ENCODE peak calls at places on chromosomes 1 and 21, in ten cellular contexts. M is AG09309; R is GM10248; J is CD4-positive, alpha-beta T cell; F is brain microvascular endothelial cell; H is astrocyte of the spinal cord; P is fibroblast of lung; Q is AG04450; X is progenitor cell of endocrine pancreas; Z is IMR-90. U is an unnamed sample.

GRCh38 chr1:78833491-78833890 is 173.0 kb downstream of the ADGRL4 start:
- DNase-seq in Q (no peak), P (peak), J (no peak), Z (peak), R (no peak), X (no peak), F (peak), M (peak), H (peak), U (no peak)

GRCh38 chr1:244868484-244869363 is 4.4 kb upstream of the HNRNPU start:
- DNase-seq in F (no peak), J (no peak), Z (no peak), M (no peak), R (no peak), P (no peak), Q (no peak), X (no peak), H (no peak), U (no peak)

GRCh38 chr1:79386730-79387129 is 380.2 kb upstream of the ADGRL4 start:
- DNase-seq in P (no peak), X (no peak), Q (no peak), F (no peak), M (no peak), Z (no peak), R (no peak), H (no peak), J (no peak), U (no peak)

GRCh38 chr1:150009604-150010387 is 730 bp downstream of the OTUD7B start:
- DNase-seq in X (no peak), J (peak), M (peak), Z (peak), P (peak), R (no peak), Q (peak), H (peak), F (peak), U (peak)

GRCh38 chr21:35257413-35257812 is 208.3 kb upstream of the RUNX1 start:
- DNase-seq in R (no peak), M (peak), J (no peak), X (no peak), F (peak), Q (peak), P (peak), Z (peak), H (peak), U (peak)

GRCh38 chr1:179586107-179586823 is 5.4 kb upstream of the TDRD5 start:
- DNase-seq in X (peak), Z (no peak), P (peak), Q (no peak), R (no peak), F (no peak), J (no peak), M (no peak), H (peak), U (no peak)

GRCh38 chr1:30126839-30127238 is 596.5 kb downstream of the MATN1 start:
- DNase-seq in M (no peak), X (no peak), Z (no peak), F (no peak), J (no peak), P (no peak), H (no peak), Q (no peak), R (no peak), U (no peak)

GRCh38 chr1:228781161-228781771 is 46.0 kb downstream of the RHOU start:
- DNase-seq in R (no peak), Q (no peak), X (no peak), J (no peak), H (peak), F (peak), P (peak), M (no peak), Z (peak), U (no peak)

GRCh38 chr21:16193758-16194606 is 464.2 kb downstream of the USP25 start:
- DNase-seq in J (no peak), Q (peak), P (peak), H (peak), Z (peak), R (no peak), F (peak), X (no peak), M (peak), U (no peak)

GRCh38 chr1:21384620-21385019 is 55.3 kb upstream of the NBPF3 start:
- DNase-seq in R (no peak), Q (no peak), H (no peak), P (no peak), X (no peak), J (no peak), Z (no peak), F (no peak), M (no peak), U (no peak)

GRCh38 chr1:161492827-161493226 is 12.4 kb upstream of the FCGR2A start:
- DNase-seq in Z (no peak), M (no peak), J (no peak), P (no peak), Q (no peak), R (no peak), F (no peak), H (no peak), X (no peak), U (no peak)

GRCh38 chr1:205961970-205962820 is 18.9 kb upstream of the SLC26A9 start:
- DNase-seq in X (no peak), J (no peak), Z (peak), P (peak), F (no peak), H (no peak), M (no peak), R (no peak), Q (no peak), U (no peak)

GRCh38 chr1:41437011-41437355 is 47.5 kb downstream of the EDN2 start:
- DNase-seq in X (no peak), J (no peak), Q (no peak), H (no peak), M (no peak), P (no peak), F (no peak), R (no peak), Z (no peak), U (no peak)

GRCh38 chr1:10353693-10354092 is 45.2 kb upstream of the PGD start:
- DNase-seq in M (no peak), Z (no peak), R (no peak), Q (no peak), H (no peak), P (no peak), F (no peak), J (no peak), X (no peak), U (no peak)

GRCh38 chr1:47181095-47181954 is 8.5 kb downstream of the PDZK1IP1 start:
- DNase-seq in J (no peak), R (no peak), Z (no peak), X (no peak), F (no peak), M (no peak), Q (no peak), H (no peak), P (no peak), U (no peak)

GRCh38 chr21:35352787-35353186 is 303.7 kb upstream of the RUNX1 start:
- DNase-seq in Z (no peak), Q (no peak), R (no peak), P (no peak), J (no peak), H (no peak), F (no peak), M (no peak), X (no peak), U (no peak)

GRCh38 chr1:24952413-24952841 is 22.4 kb upstream of the RUNX3 start:
- DNase-seq in H (no peak), X (no peak), P (no peak), R (no peak), Q (no peak), J (no peak), Z (no peak), M (no peak), F (no peak), U (no peak)

GRCh38 chr1:117481410-117481809 is 114.2 kb downstream of the MAN1A2 start:
- DNase-seq in P (no peak), Z (no peak), X (no peak), R (no peak), Q (no peak), M (no peak), J (no peak), H (no peak), F (no peak), U (no peak)

GRCh38 chr1:110069302-110070281 is 880 bp downstream of the ALX3 start:
- DNase-seq in H (no peak), P (no peak), Z (no peak), R (no peak), J (no peak), F (no peak), X (no peak), M (no peak), Q (no peak), U (no peak)

GRCh38 chr1:227445092-227445674 is 118.2 kb upstream of the ZNF678 start:
- DNase-seq in M (no peak), P (no peak), F (no peak), J (no peak), X (no peak), Q (no peak), Z (no peak), R (no peak), H (no peak), U (no peak)

GRCh38 chr1:207302618-207303408 is 18.7 kb upstream of the CD55 start:
- DNase-seq in Q (no peak), J (no peak), X (no peak), P (no peak), R (no peak), H (no peak), M (no peak), Z (no peak), F (no peak), U (no peak)

GRCh38 chr1:50156241-50157010 is 47.7 kb downstream of the ELAVL4 start:
- DNase-seq in Z (no peak), M (no peak), H (peak), J (no peak), P (no peak), R (no peak), Q (no peak), F (no peak), X (no peak), U (no peak)

GRCh38 chr1:18119978-18120377 is 12.4 kb downstream of the IGSF21 start:
- DNase-seq in P (no peak), Z (no peak), F (no peak), Q (no peak), R (no peak), X (no peak), M (no peak), H (no peak), J (no peak), U (no peak)

GRCh38 chr1:202207292-202207691 is 13.7 kb downstream of the LGR6 start:
- DNase-seq in F (peak), Z (peak), J (no peak), X (no peak), R (no peak), M (peak), P (peak), H (peak), Q (no peak), U (no peak)

GRCh38 chr1:244316407-244316806 is 135.3 kb downstream of the ADSS2 start:
- DNase-seq in M (no peak), F (no peak), R (no peak), Q (no peak), P (no peak), Z (peak), J (no peak), H (peak), X (no peak), U (no peak)

GRCh38 chr1:213287987-213288386 is 236.9 kb downstream of the RPS6KC1 start:
- DNase-seq in Q (no peak), R (no peak), Z (no peak), J (no peak), H (no peak), F (no peak), P (no peak), X (no peak), M (no peak), U (no peak)

DNA sequence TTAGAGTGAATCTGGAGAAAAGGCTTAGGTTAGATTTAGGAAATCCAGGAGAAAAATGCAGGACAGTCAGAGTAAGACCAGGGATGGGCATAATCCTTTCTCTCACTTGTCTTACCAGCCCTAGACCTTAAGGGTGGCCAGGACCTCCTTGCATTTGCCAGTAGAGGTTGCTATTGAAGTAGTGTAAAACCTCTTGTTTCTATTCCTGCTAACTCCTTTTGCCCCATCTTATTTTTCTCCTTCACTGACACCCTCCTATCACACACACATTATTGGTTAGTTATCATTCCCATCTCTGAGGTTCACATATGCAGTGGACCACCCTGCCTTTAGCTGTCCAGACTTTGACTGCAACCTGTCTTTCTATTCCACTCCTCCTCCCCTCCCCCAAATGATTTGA is 75.0 kb upstream of the MACF1 start:
- DNase-seq in F (no peak), J (no peak), Q (no peak), X (no peak), H (peak), P (peak), R (no peak), M (no peak), Z (peak), U (no peak)
- TF ChIP-seq CTCF in F (peak), J (no peak), Q (peak), X (no peak), H (peak), P (peak), R (peak), M (peak), Z (peak), U (no peak)

GRCh38 chr1:14848621-14849020 is 250.1 kb downstream of the KAZN start:
- DNase-seq in Q (no peak), X (no peak), R (no peak), M (no peak), J (no peak), F (no peak), P (no peak), H (no peak), Z (no peak), U (no peak)

GRCh38 chr1:14852301-14852700 is 253.8 kb downstream of the KAZN start:
- DNase-seq in Q (no peak), Z (no peak), X (no peak), F (no peak), P (no peak), H (no peak), R (no peak), M (no peak), J (no peak), U (no peak)

GRCh38 chr1:14849038-14849437 is 250.6 kb downstream of the KAZN start:
- DNase-seq in R (no peak), P (peak), Z (no peak), X (no peak), H (no peak), F (no peak), Q (no peak), J (no peak), M (no peak), U (no peak)

GRCh38 chr1:14851775-14852174 is 253.3 kb downstream of the KAZN start:
- DNase-seq in Q (no peak), H (no peak), M (no peak), F (no peak), P (no peak), J (no peak), X (no peak), R (no peak), Z (no peak), U (no peak)

GRCh38 chr1:14850563-14850962 is 252.1 kb downstream of the KAZN start:
- DNase-seq in H (no peak), M (no peak), Z (no peak), J (no peak), R (no peak), Q (no peak), X (no peak), F (no peak), P (peak), U (no peak)
- TF ChIP-seq CTCF in H (no peak), M (no peak), Z (no peak), J (no peak), R (peak), Q (no peak), X (peak), F (no peak), P (no peak), U (no peak)

DNA sequence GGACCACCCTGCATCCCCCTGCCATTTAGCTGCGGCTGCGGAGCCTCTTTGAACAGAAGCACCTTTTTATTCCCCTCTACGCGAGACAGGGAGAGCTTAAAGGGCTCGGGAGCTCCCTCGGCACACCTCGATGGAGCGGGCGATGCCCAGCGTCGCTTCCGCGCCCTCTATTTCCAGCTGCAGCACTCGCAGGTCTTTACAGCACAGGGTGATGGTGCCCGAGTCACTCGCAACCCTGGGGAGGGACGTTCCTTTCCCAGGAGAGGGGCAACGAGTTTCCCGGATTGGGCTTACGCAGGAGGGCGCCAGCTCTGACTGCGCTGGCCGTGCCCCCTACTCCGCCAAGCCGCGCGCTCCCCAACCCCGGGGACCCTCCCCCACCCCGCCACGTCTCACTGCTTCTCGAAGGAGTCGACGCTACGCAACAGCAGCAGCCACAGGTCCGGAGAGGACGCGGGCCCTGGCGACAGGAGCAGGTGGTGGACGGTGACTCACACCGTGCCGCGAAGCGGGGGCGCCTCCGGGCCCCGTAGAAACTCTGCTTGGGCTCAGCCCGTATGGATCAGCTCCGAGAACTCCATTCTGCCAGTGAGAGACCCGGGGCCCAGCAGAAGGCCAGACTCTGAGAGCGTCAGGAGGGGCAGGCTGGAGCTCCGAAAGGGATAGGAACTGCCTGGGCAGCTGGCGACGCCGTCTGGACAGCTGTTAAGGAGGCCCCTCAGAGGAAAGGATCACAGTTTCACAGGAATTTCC is 5.8 kb upstream of the FAM167B start:
- DNase-seq in Z (peak), F (peak), M (no peak), Q (no peak), R (peak), X (peak), H (peak), J (peak), P (peak), U (peak)
- TF ChIP-seq CTCF in Z (peak), F (peak), M (peak), Q (no peak), R (no peak), X (no peak), H (no peak), J (no peak), P (no peak), U (no peak)

DNA sequence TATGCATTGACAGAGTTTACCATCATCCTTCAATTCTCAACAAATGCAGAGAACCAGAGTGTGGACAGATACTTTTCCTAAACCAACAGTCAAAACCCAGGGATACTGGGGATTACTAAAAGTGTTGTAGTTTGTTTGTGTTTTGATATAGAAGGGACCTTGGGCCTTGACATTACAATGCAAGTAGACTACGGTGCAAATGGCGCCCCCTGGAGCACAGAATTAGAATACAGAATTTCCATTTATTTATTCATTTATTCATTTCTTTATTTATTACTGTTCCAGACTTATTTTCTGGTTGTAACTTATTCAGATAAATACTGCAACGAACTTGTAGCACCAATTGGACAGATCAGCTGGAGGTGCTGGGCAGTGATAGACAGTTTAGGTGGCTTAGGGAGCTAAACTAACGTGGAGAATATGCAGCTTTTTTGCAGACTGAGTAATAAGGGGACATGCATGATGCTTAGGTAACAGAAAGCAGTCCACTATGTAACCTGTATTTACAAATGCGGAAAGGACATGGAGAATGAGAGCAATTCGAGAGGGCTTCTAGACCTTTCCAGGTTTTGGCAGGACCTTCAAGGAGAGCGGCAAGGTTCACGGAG is 42.6 kb downstream of the KIRREL1 start:
- DNase-seq in Q (no peak), M (no peak), H (peak), R (no peak), J (no peak), F (peak), Z (peak), P (peak), X (no peak), U (peak)
- TF ChIP-seq CTCF in Q (peak), M (peak), H (peak), R (peak), J (peak), F (peak), Z (peak), P (peak), X (peak), U (peak)

GRCh38 chr1:63918395-63918945 is 144.7 kb downstream of the ROR1 start:
- DNase-seq in X (no peak), M (no peak), R (no peak), Z (no peak), H (no peak), P (peak), Q (no peak), F (no peak), J (no peak), U (no peak)

GRCh38 chr1:63916485-63917360 is 142.9 kb downstream of the ROR1 start:
- DNase-seq in J (no peak), M (no peak), R (no peak), H (no peak), Q (no peak), Z (no peak), X (no peak), F (no peak), P (no peak), U (no peak)

GRCh38 chr1:63920154-63921117 is 146.6 kb downstream of the ROR1 start:
- DNase-seq in J (no peak), Z (peak), F (peak), R (no peak), P (peak), X (no peak), M (peak), Q (peak), H (peak), U (no peak)

GRCh38 chr1:63915121-63915520 is 141.3 kb downstream of the ROR1 start:
- DNase-seq in J (no peak), H (peak), Q (no peak), F (no peak), R (peak), P (peak), X (no peak), M (no peak), Z (peak), U (no peak)

DNA sequence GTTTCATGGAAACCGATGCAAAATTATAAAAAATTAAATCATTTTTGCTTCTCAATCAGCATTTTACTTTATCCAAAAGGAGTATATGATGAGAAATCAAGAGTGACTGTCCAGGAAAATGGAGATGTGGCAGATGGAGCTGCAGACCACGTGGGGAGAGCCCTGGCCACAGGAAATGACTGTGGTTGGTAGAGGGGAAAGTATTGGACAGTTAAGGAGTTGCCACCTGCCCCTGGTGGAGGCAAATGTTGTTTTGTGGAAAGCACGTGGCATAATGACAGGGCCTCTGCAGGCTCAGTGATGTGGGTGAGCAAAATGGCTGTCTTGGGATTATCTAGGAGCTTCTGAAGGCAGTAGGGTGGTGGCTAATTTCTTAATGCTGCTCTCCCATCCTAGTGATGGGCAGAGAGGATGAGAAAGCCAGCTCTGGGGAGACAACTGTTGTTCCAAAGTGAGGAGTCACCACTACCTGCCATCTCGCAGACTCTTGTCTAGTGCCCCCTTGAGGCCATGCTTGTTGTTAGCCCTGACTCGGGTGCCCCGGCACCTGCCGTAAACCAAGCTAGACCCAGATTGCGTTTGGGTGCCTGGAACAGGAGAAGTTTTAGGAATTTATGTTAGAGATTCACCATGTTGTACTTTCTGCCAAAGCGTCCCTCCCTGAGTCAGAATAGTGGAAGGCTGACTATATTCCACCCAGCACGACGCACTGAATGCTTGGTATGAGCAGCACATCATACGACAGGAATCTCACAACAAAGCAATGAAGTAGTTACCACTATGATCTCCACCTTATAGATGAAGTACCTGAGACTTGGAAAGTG is 144.0 kb downstream of the ROR1 start:
- DNase-seq in J (no peak), M (no peak), P (no peak), F (no peak), R (no peak), X (no peak), H (no peak), Q (no peak), Z (peak), U (no peak)
- TF ChIP-seq CTCF in J (no peak), M (peak), P (peak), F (peak), R (no peak), X (peak), H (peak), Q (no peak), Z (peak), U (no peak)

GRCh38 chr1:242873661-242874060 is 349.2 kb upstream of the PLD5 start:
- DNase-seq in Z (no peak), P (no peak), Q (no peak), M (no peak), H (no peak), X (no peak), F (no peak), R (no peak), J (no peak), U (no peak)
- TF ChIP-seq CTCF in Z (no peak), P (no peak), Q (no peak), M (no peak), H (no peak), X (no peak), F (no peak), R (no peak), J (no peak), U (no peak)